ENCODE peak calls at places on chromosomes 4 and X, in ten cellular contexts. D is effector CD4-positive, alpha-beta T cell; O is islet precursor cell; C is AG04450; N is naive thymus-derived CD4-positive, alpha-beta T cell; Z is ovary; R is stimulated activated CD4-positive, alpha-beta T cell treated with anti-CD3 and anti-CD28 coated beads, Interleukin-2, amount 100 ng/mL, for 48 hours; L is LoVo; P is left lobe of liver; G is AG20443. E is an unnamed sample.

GRCh38 chr4:52869196-52869595 is 7.1 kb downstream of the RASL11B start:
- DNase-seq in L (no peak), G (peak), O (peak), P (no peak), R (no peak), C (no peak), D (no peak), Z (peak), N (no peak), E (peak)

GRCh38 chr4:107808572-107808971 is 16.2 kb upstream of the SGMS2 start:
- DNase-seq in N (no peak), R (no peak), P (no peak), D (no peak), O (no peak), C (no peak), G (no peak), Z (no peak), L (no peak), E (no peak)

GRCh38 chr4:99847362-99847976 is 30.8 kb downstream of the DAPP1 start:
- DNase-seq in D (no peak), P (no peak), L (no peak), N (peak), G (no peak), O (no peak), Z (no peak), C (no peak), R (no peak), E (no peak)

GRCh38 chr4:37670249-37670648 is 15.9 kb downstream of the RELL1 start:
- DNase-seq in G (no peak), D (no peak), C (no peak), O (no peak), R (no peak), N (no peak), Z (no peak), P (no peak), L (peak), E (no peak)

GRCh38 chr4:2217726-2218125 is 24.2 kb downstream of the HAUS3 start:
- DNase-seq in N (no peak), D (no peak), C (no peak), L (peak), Z (no peak), R (no peak), G (no peak), P (no peak), O (peak), E (no peak)

GRCh38 chrX:10217218-10217617 is 60.4 kb downstream of the CLCN4 start:
- DNase-seq in C (no peak), G (no peak), D (no peak), O (no peak), Z (no peak), L (no peak), R (no peak), N (no peak), P (no peak), E (peak)

GRCh38 chr4:162343967-162344366 is 180.2 kb upstream of the FSTL5 start:
- DNase-seq in N (no peak), O (no peak), C (no peak), L (no peak), D (no peak), P (no peak), R (no peak), G (no peak), Z (no peak), E (no peak)

GRCh38 chr4:72319596-72319995 is 249.4 kb downstream of the ADAMTS3 start:
- DNase-seq in L (no peak), D (no peak), P (no peak), G (peak), R (no peak), N (no peak), C (peak), Z (no peak), O (peak), E (no peak)

GRCh38 chr4:38170800-38171199 is 210.6 kb downstream of the PTTG2 start:
- DNase-seq in N (no peak), P (no peak), Z (no peak), G (no peak), L (no peak), O (no peak), R (no peak), C (no peak), D (no peak), E (no peak)

GRCh38 chr4:76197971-76198410 is 15.6 kb downstream of the SCARB2 start:
- DNase-seq in G (peak), Z (peak), D (no peak), C (peak), P (no peak), R (no peak), L (no peak), O (no peak), N (no peak), E (no peak)

GRCh38 chr4:1448589-1449420 is 42.6 kb upstream of the NKX1-1 start:
- DNase-seq in D (no peak), N (no peak), G (peak), Z (no peak), R (no peak), C (no peak), L (no peak), P (peak), O (peak), E (no peak)

GRCh38 chr4:96154676-96155075 is 314.8 kb downstream of the PDHA2 start:
- DNase-seq in N (no peak), O (no peak), Z (no peak), G (no peak), L (no peak), C (no peak), P (no peak), R (no peak), D (no peak), E (no peak)